ENCODE peak calls at places on chromosome 7, in seven cellular contexts. One of them, this sample, is unnamed.

GRCh38 chr7:149558149-149558861 is 60.7 kb upstream of the ZNF746 start:
- DNase-seq in fibroblast of pulmonary artery: peak
- DNase-seq in psoas muscle: no peak
- DNase-seq in adrenal gland: no peak
- DNase-seq in right atrium auricular region: no peak
- DNase-seq in epithelial cell of esophagus: peak
- DNase-seq in choroid plexus epithelial cell: no peak
- DNase-seq in this sample: no peak

GRCh38 chr7:70183278-70183677 is 585.0 kb downstream of the AUTS2 start:
- DNase-seq in fibroblast of pulmonary artery: no peak
- DNase-seq in psoas muscle: no peak
- DNase-seq in adrenal gland: no peak
- DNase-seq in right atrium auricular region: no peak
- DNase-seq in epithelial cell of esophagus: no peak
- DNase-seq in choroid plexus epithelial cell: peak
- DNase-seq in this sample: no peak

GRCh38 chr7:47847207-47847606 is 101.1 kb downstream of the PKD1L1 start:
- DNase-seq in fibroblast of pulmonary artery: no peak
- DNase-seq in psoas muscle: no peak
- DNase-seq in adrenal gland: no peak
- DNase-seq in right atrium auricular region: no peak
- DNase-seq in epithelial cell of esophagus: no peak
- DNase-seq in choroid plexus epithelial cell: no peak
- DNase-seq in this sample: no peak

GRCh38 chr7:90973146-90973545 is 291.1 kb upstream of the FZD1 start:
- DNase-seq in fibroblast of pulmonary artery: peak
- DNase-seq in psoas muscle: no peak
- DNase-seq in adrenal gland: no peak
- DNase-seq in right atrium auricular region: no peak
- DNase-seq in epithelial cell of esophagus: no peak
- DNase-seq in choroid plexus epithelial cell: no peak
- DNase-seq in this sample: no peak

GRCh38 chr7:20440472-20441105 is 109.9 kb downstream of the ITGB8 start:
- DNase-seq in fibroblast of pulmonary artery: peak
- DNase-seq in psoas muscle: no peak
- DNase-seq in adrenal gland: peak
- DNase-seq in right atrium auricular region: no peak
- DNase-seq in epithelial cell of esophagus: peak
- DNase-seq in choroid plexus epithelial cell: peak
- DNase-seq in this sample: peak

GRCh38 chr7:83362786-83363185 is 200.1 kb upstream of the PCLO start:
- DNase-seq in fibroblast of pulmonary artery: peak
- DNase-seq in psoas muscle: no peak
- DNase-seq in adrenal gland: no peak
- DNase-seq in right atrium auricular region: no peak
- DNase-seq in epithelial cell of esophagus: no peak
- DNase-seq in choroid plexus epithelial cell: peak
- DNase-seq in this sample: no peak

GRCh38 chr7:128701062-128701785 is 29.1 kb downstream of the GARIN1A start:
- DNase-seq in fibroblast of pulmonary artery: no peak
- DNase-seq in psoas muscle: no peak
- DNase-seq in adrenal gland: no peak
- DNase-seq in right atrium auricular region: no peak
- DNase-seq in epithelial cell of esophagus: peak
- DNase-seq in choroid plexus epithelial cell: no peak
- DNase-seq in this sample: no peak

GRCh38 chr7:44618754-44619153 is 12.3 kb downstream of the OGDH start:
- DNase-seq in fibroblast of pulmonary artery: no peak
- DNase-seq in psoas muscle: no peak
- DNase-seq in adrenal gland: no peak
- DNase-seq in right atrium auricular region: no peak
- DNase-seq in epithelial cell of esophagus: peak
- DNase-seq in choroid plexus epithelial cell: no peak
- DNase-seq in this sample: peak

GRCh38 chr7:158574308-158575036 is 13.2 kb downstream of the PTPRN2 start:
- DNase-seq in fibroblast of pulmonary artery: no peak
- DNase-seq in psoas muscle: no peak
- DNase-seq in adrenal gland: no peak
- DNase-seq in right atrium auricular region: no peak
- DNase-seq in epithelial cell of esophagus: no peak
- DNase-seq in choroid plexus epithelial cell: no peak
- DNase-seq in this sample: no peak

GRCh38 chr7:157709531-157710251 is 372.9 kb downstream of the DNAJB6 start:
- DNase-seq in fibroblast of pulmonary artery: no peak
- DNase-seq in psoas muscle: no peak
- DNase-seq in adrenal gland: no peak
- DNase-seq in right atrium auricular region: no peak
- DNase-seq in epithelial cell of esophagus: no peak
- DNase-seq in choroid plexus epithelial cell: no peak
- DNase-seq in this sample: no peak

GRCh38 chr7:105046414-105046813 is 32.4 kb downstream of the KMT2E start:
- DNase-seq in fibroblast of pulmonary artery: peak
- DNase-seq in psoas muscle: no peak
- DNase-seq in adrenal gland: no peak
- DNase-seq in right atrium auricular region: no peak
- DNase-seq in epithelial cell of esophagus: peak
- DNase-seq in choroid plexus epithelial cell: peak
- DNase-seq in this sample: no peak

GRCh38 chr7:115676080-115676479 is 354.5 kb downstream of the TFEC start:
- DNase-seq in fibroblast of pulmonary artery: peak
- DNase-seq in psoas muscle: no peak
- DNase-seq in adrenal gland: no peak
- DNase-seq in right atrium auricular region: no peak
- DNase-seq in epithelial cell of esophagus: peak
- DNase-seq in choroid plexus epithelial cell: peak
- DNase-seq in this sample: no peak

GRCh38 chr7:93390660-93391059 is 158.5 kb downstream of the VPS50 start:
- DNase-seq in fibroblast of pulmonary artery: no peak
- DNase-seq in psoas muscle: no peak
- DNase-seq in adrenal gland: no peak
- DNase-seq in right atrium auricular region: no peak
- DNase-seq in epithelial cell of esophagus: no peak
- DNase-seq in choroid plexus epithelial cell: no peak
- DNase-seq in this sample: no peak

GRCh38 chr7:140609646-140610045 is 31.0 kb downstream of the DENND2A start:
- DNase-seq in fibroblast of pulmonary artery: no peak
- DNase-seq in psoas muscle: no peak
- DNase-seq in adrenal gland: no peak
- DNase-seq in right atrium auricular region: no peak
- DNase-seq in epithelial cell of esophagus: peak
- DNase-seq in choroid plexus epithelial cell: peak
- DNase-seq in this sample: no peak

GRCh38 chr7:116269466-116269865 is 59.1 kb downstream of the TES start:
- DNase-seq in fibroblast of pulmonary artery: no peak
- DNase-seq in psoas muscle: no peak
- DNase-seq in adrenal gland: no peak
- DNase-seq in right atrium auricular region: no peak
- DNase-seq in epithelial cell of esophagus: no peak
- DNase-seq in choroid plexus epithelial cell: no peak
- DNase-seq in this sample: no peak

GRCh38 chr7:379456-380225 is 89.7 kb downstream of the FOXL3 start:
- DNase-seq in fibroblast of pulmonary artery: no peak
- DNase-seq in psoas muscle: peak
- DNase-seq in adrenal gland: peak
- DNase-seq in right atrium auricular region: no peak
- DNase-seq in epithelial cell of esophagus: no peak
- DNase-seq in choroid plexus epithelial cell: no peak
- DNase-seq in this sample: no peak

GRCh38 chr7:140416560-140416959 is 12.7 kb downstream of the RAB19 start:
- DNase-seq in fibroblast of pulmonary artery: no peak
- DNase-seq in psoas muscle: no peak
- DNase-seq in adrenal gland: no peak
- DNase-seq in right atrium auricular region: no peak
- DNase-seq in epithelial cell of esophagus: no peak
- DNase-seq in choroid plexus epithelial cell: no peak
- DNase-seq in this sample: peak

GRCh38 chr7:85749715-85750453 is 563.0 kb upstream of the SEMA3D start:
- DNase-seq in fibroblast of pulmonary artery: no peak
- DNase-seq in psoas muscle: no peak
- DNase-seq in adrenal gland: no peak
- DNase-seq in right atrium auricular region: no peak
- DNase-seq in epithelial cell of esophagus: no peak
- DNase-seq in choroid plexus epithelial cell: peak
- DNase-seq in this sample: no peak

GRCh38 chr7:85464042-85464651 is 277.3 kb upstream of the SEMA3D start:
- DNase-seq in fibroblast of pulmonary artery: peak
- DNase-seq in psoas muscle: no peak
- DNase-seq in adrenal gland: no peak
- DNase-seq in right atrium auricular region: no peak
- DNase-seq in epithelial cell of esophagus: no peak
- DNase-seq in choroid plexus epithelial cell: peak
- DNase-seq in this sample: no peak

GRCh38 chr7:40177071-40177470 is 42.3 kb downstream of the SUGCT start:
- DNase-seq in fibroblast of pulmonary artery: no peak
- DNase-seq in psoas muscle: no peak
- DNase-seq in adrenal gland: no peak
- DNase-seq in right atrium auricular region: no peak
- DNase-seq in epithelial cell of esophagus: no peak
- DNase-seq in choroid plexus epithelial cell: no peak
- DNase-seq in this sample: no peak

DNA sequence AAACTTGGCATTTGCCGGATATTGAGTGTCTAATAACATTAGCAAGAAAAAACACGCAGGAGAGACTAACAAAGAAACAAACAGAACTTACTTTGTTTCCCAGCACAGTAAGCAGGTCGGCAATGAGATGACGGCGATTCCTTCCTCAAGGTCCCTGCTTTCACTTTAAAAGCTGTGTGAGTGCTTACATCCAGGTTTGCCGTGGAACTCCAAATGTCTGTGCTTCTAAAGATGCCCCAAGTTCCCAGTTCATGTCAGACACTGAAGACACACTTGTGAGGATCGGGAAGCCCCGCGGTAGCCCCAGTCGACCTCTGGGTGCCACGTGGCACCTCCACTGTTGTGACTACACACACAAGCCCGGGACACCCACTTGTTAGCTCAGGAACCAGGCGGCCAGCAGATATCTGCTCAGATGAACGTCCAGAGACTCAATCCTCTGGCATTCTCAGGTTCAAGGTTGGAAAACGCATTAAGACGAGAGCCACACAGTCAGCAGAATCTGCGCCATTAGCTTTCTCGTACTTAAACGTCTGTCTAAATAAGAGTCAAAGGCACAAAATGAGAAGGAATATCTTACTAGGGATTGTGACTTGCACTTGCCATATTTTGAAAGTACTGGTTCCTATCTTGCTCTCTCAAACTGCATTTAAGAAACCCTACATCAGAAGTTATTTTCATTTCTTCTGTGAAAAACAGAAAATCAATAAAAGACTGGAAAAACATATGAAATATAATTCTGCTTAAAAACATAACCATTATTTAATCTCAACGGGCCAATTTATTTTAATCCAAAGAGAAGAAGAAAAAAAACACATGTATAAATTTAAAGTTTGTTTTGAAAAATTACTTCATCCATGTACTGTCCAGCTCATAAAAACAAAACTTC is 207.6 kb upstream of the KLF14 start:
- DNase-seq in fibroblast of pulmonary artery: peak
- DNase-seq in psoas muscle: peak
- DNase-seq in adrenal gland: peak
- DNase-seq in right atrium auricular region: no peak
- DNase-seq in epithelial cell of esophagus: peak
- DNase-seq in choroid plexus epithelial cell: peak
- DNase-seq in this sample: peak
- H3K4me3 ChIP-seq in fibroblast of pulmonary artery: peak
- H3K4me3 ChIP-seq in psoas muscle: peak
- H3K4me3 ChIP-seq in adrenal gland: peak
- H3K4me3 ChIP-seq in right atrium auricular region: peak
- H3K4me3 ChIP-seq in epithelial cell of esophagus: peak
- H3K4me3 ChIP-seq in choroid plexus epithelial cell: peak
- H3K4me3 ChIP-seq in this sample: peak

DNA sequence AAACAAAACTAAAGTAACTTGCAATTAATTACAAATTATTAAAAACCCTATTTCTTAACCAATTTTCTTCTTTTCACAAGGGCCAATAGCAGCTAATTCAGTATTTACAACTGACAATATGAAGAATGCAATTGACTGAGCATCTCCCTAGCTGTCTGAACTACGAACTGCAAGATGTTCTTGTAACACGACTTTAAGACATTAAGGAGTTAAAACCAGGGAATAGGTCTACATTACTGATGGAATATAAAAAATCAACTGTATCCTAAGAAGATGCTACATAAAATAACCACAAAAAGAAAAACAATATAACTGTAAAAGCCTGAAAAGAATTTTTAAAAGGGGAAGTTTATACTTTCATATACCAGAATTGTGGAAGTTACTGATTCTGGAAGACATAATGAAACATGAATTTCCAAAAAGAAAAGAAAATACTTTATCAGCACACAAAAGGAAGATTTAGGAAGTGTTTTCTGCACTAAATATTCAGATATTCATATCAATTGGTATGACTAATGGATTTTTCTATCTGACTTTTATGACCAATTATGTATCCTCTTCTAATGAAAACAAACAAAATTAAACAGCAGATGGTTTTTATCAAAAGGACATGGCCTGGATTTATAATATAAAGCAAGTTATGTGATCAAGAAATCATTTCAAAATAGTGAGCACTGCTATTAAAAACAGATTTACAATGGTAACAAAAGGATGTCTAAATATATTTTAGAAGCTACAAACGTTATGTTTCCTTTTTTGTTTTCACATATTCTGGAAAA is 1.6 kb downstream of the GPR22 start:
- DNase-seq in fibroblast of pulmonary artery: no peak
- DNase-seq in psoas muscle: no peak
- DNase-seq in adrenal gland: no peak
- DNase-seq in right atrium auricular region: no peak
- DNase-seq in epithelial cell of esophagus: no peak
- DNase-seq in choroid plexus epithelial cell: peak
- DNase-seq in this sample: no peak
- TF ChIP-seq CTCF in fibroblast of pulmonary artery: no peak
- TF ChIP-seq CTCF in psoas muscle: no peak
- TF ChIP-seq CTCF in adrenal gland: peak
- TF ChIP-seq CTCF in right atrium auricular region: peak
- TF ChIP-seq CTCF in epithelial cell of esophagus: no peak
- TF ChIP-seq CTCF in choroid plexus epithelial cell: no peak
- TF ChIP-seq CTCF in this sample: no peak

GRCh38 chr7:130942211-130942964 is 208.4 kb upstream of the KLF14 start:
- DNase-seq in fibroblast of pulmonary artery: peak
- DNase-seq in psoas muscle: peak
- DNase-seq in adrenal gland: peak
- DNase-seq in right atrium auricular region: no peak
- DNase-seq in epithelial cell of esophagus: peak
- DNase-seq in choroid plexus epithelial cell: peak
- DNase-seq in this sample: peak
- H3K4me3 ChIP-seq in fibroblast of pulmonary artery: no peak
- H3K4me3 ChIP-seq in psoas muscle: peak
- H3K4me3 ChIP-seq in adrenal gland: peak
- H3K4me3 ChIP-seq in right atrium auricular region: peak
- H3K4me3 ChIP-seq in epithelial cell of esophagus: peak
- H3K4me3 ChIP-seq in choroid plexus epithelial cell: peak
- H3K4me3 ChIP-seq in this sample: peak

DNA sequence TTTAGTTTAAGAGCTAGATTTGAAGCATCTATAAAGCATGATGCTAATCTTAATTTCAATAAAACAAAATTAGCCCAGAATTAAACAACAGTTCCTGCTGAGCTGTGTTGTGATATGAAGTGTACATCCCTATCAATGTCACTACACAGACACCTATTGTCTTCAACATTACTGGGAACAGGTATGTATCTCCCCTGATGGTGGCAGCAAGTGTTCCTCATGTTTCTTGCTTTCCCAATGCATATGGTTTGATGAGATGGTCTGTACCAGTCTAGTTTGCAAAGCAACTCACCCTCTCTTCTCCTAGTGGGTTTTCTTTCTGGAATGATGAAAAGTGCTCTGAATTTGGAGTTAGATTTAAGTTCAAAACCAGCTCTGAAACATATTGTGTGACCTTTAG is 38.1 kb downstream of the TSPAN12 start:
- DNase-seq in fibroblast of pulmonary artery: no peak
- DNase-seq in psoas muscle: no peak
- DNase-seq in adrenal gland: no peak
- DNase-seq in right atrium auricular region: no peak
- DNase-seq in epithelial cell of esophagus: no peak
- DNase-seq in choroid plexus epithelial cell: no peak
- DNase-seq in this sample: no peak
- TF ChIP-seq CTCF in fibroblast of pulmonary artery: no peak
- TF ChIP-seq CTCF in psoas muscle: no peak
- TF ChIP-seq CTCF in adrenal gland: no peak
- TF ChIP-seq CTCF in right atrium auricular region: no peak
- TF ChIP-seq CTCF in epithelial cell of esophagus: no peak
- TF ChIP-seq CTCF in choroid plexus epithelial cell: no peak
- TF ChIP-seq CTCF in this sample: peak

This sample was measured in LNCaP clone FGC.